ENCODE peak calls at places on chromosome 4, in six cellular contexts. E, Y, Q, D, M and B are unnamed samples.

GRCh38 chr4:16852644-16853043 is 45.8 kb downstream of the LDB2 start:
- DNase-seq in E (no peak), Y (no peak), Q (no peak), D (no peak), M (no peak), B (no peak)

GRCh38 chr4:182427530-182427929 is 184.3 kb downstream of the TENM3 start:
- DNase-seq in E (no peak), Y (no peak), Q (peak), D (no peak), M (peak), B (no peak)

GRCh38 chr4:86106475-86106874 is 253.4 kb downstream of the MAPK10 start:
- DNase-seq in E (no peak), Y (no peak), Q (no peak), D (no peak), M (no peak), B (no peak)

GRCh38 chr4:168888715-168889215 is 121.3 kb downstream of the CBR4 start:
- DNase-seq in E (no peak), Y (no peak), Q (no peak), D (no peak), M (no peak), B (no peak)

GRCh38 chr4:91598696-91599095 is 705.1 kb upstream of the GRID2 start:
- DNase-seq in E (no peak), Y (no peak), Q (no peak), D (no peak), M (no peak), B (no peak)

GRCh38 chr4:8261851-8262535 is 7.6 kb upstream of the HTRA3 start:
- DNase-seq in E (peak), Y (no peak), Q (no peak), D (no peak), M (no peak), B (no peak)

GRCh38 chr4:120918092-120918491 is 4.4 kb downstream of the PRDM5 start:
- DNase-seq in E (no peak), Y (no peak), Q (no peak), D (no peak), M (no peak), B (no peak)

GRCh38 chr4:7336067-7336569 is 98.6 kb downstream of the PSAPL1 start:
- DNase-seq in E (no peak), Y (no peak), Q (no peak), D (no peak), M (no peak), B (no peak)

GRCh38 chr4:23324291-23324690 is 565.6 kb downstream of the PPARGC1A start:
- DNase-seq in E (no peak), Y (no peak), Q (no peak), D (no peak), M (no peak), B (no peak)

GRCh38 chr4:165203541-165204461 is 3.6 kb upstream of the KLHL2 start:
- DNase-seq in E (no peak), Y (no peak), Q (no peak), D (no peak), M (no peak), B (no peak)

GRCh38 chr4:140256335-140256734 is 102.4 kb upstream of the MAML3 start:
- DNase-seq in E (peak), Y (peak), Q (peak), D (no peak), M (no peak), B (no peak)

GRCh38 chr4:533318-534100 is 34.5 kb downstream of the PIGG start:
- DNase-seq in E (no peak), Y (no peak), Q (no peak), D (no peak), M (no peak), B (no peak)

GRCh38 chr4:82293304-82293703 is 80.5 kb downstream of the HNRNPD start:
- DNase-seq in E (no peak), Y (no peak), Q (no peak), D (no peak), M (no peak), B (no peak)

GRCh38 chr4:43113196-43113595 is 220.7 kb downstream of the GRXCR1 start:
- DNase-seq in E (no peak), Y (no peak), Q (no peak), D (peak), M (no peak), B (no peak)

GRCh38 chr4:70583952-70584834 is 7.9 kb upstream of the AMBN start:
- DNase-seq in E (no peak), Y (peak), Q (no peak), D (no peak), M (no peak), B (no peak)

GRCh38 chr4:102526532-102526931 is 25.4 kb downstream of the NFKB1 start:
- DNase-seq in E (no peak), Y (no peak), Q (no peak), D (no peak), M (no peak), B (no peak)

GRCh38 chr4:38180456-38180855 is 220.3 kb downstream of the PTTG2 start:
- DNase-seq in E (no peak), Y (no peak), Q (peak), D (no peak), M (no peak), B (no peak)

GRCh38 chr4:159398236-159398638 is 295.4 kb downstream of the RAPGEF2 start:
- DNase-seq in E (peak), Y (no peak), Q (peak), D (no peak), M (no peak), B (no peak)
- TF ChIP-seq CTCF in E (no peak), Y (no peak), Q (peak), D (no peak), M (no peak), B (no peak)

DNA sequence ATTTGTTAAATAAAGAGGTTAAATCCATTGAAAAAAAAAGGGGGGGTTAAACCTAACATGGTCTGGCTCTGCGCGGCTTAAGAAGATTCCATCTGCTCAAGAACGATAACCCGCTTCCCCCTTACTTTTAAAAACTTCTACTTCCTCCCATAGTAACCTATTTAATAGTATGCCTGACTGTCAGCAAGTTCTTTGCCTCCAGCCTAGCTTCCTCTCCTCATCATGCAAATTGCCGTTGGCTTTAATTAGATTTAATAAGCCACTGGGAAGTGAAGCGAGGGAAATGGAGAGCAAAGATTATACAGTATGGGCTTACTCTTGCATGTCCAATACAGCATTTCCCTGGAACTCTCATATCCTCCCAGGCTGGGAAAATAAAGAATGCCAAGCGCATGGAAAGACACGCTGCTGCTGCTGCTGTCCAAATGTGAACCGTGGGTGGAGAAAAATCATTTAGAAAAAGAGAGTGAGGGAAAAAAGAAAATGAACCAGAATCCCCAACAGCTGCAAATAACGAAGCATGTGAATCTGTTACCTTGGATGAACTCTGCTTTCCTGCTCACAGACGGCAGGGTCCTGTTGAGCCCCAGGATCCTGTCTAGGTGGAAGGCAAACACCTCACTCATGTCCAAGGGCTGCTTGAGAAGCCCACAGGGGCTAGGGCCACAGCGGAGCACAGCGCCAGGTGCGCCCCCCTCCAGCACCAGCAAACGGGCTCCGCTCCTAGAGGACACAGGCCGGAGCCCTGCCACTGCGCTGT is 2.7 kb downstream of the GASK1B start:
- DNase-seq in E (peak), Y (peak), Q (peak), D (no peak), M (no peak), B (no peak)
- H3K4me3 ChIP-seq in E (peak), Y (peak), Q (peak), D (no peak), M (peak), B (peak)

DNA sequence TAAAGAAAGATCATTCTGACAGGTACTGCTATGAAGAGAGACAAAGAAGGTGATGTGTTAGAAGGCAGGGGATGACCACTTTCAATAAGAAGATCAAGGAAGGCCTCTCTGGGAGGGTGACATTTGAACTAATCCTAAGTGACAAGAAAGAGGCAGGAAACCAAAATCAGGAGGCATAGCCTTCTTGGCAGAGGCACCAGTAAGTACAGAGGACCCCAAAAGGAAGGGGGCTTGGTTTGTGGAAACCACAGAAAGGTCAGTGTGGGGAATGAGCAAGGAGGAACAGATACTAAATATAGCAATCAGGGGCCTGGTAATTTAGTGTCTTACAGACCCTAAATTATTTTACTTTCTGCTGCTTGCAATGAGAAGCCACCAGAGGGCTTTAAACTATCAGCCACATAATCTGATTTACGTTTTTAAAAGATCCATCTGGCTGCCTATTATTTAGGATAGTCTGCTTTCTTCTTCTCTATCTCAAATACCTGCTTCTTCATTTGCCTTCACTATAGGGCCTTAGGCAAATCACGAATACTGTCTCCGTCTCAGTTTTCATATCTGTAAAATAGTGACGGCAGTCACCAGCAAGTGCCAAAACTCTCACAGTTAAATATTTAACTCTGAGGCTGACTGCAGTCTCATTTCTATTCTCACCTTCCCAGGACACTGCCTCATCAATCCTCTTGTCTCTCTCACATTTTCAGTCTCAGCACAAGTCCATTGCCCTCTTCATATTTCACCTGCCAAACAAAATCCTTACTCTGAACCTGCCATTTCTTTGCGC is 16.7 kb downstream of the NR3C2 start:
- DNase-seq in E (no peak), Y (no peak), Q (no peak), D (no peak), M (no peak), B (no peak)
- TF ChIP-seq CTCF in E (no peak), Y (no peak), Q (no peak), D (no peak), M (peak), B (no peak)

GRCh38 chr4:76690906-76691275 is 207.1 kb downstream of the SOWAHB start:
- DNase-seq in E (peak), Y (no peak), Q (no peak), D (no peak), M (no peak), B (no peak)

GRCh38 chr4:76691767-76692689 is 205.9 kb downstream of the SOWAHB start:
- DNase-seq in E (peak), Y (no peak), Q (no peak), D (no peak), M (no peak), B (no peak)

GRCh38 chr4:76692761-76693160 is 205.2 kb downstream of the SOWAHB start:
- DNase-seq in E (no peak), Y (no peak), Q (no peak), D (no peak), M (no peak), B (no peak)

GRCh38 chr4:76696109-76696508 is 201.8 kb downstream of the SOWAHB start:
- DNase-seq in E (no peak), Y (peak), Q (no peak), D (peak), M (no peak), B (peak)

GRCh38 chr4:76694056-76694455 is 203.9 kb downstream of the SOWAHB start:
- DNase-seq in E (peak), Y (no peak), Q (no peak), D (no peak), M (no peak), B (no peak)
- H3K4me3 ChIP-seq in E (no peak), Y (no peak), Q (no peak), D (no peak), M (no peak), B (no peak)

DNA sequence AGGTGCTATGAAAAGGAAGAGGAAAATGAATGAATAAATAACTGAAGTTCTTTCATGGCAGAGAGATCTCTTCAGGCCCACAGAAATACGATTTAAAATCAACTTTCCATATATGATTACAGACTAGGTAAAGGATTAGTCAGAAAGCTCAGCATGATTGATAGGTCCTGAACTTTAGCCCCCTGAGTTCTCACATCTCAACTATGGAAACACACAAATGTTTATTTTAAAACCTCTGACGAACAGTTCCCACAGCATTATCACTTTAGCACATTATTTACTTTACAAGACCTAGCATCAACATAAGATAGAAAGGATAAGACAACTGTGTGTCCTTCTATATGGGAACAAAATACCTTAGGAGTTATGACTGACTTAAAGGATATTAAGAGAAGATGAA is 104.4 kb downstream of the CORIN start:
- DNase-seq in E (no peak), Y (peak), Q (no peak), D (no peak), M (no peak), B (no peak)
- TF ChIP-seq CTCF in E (no peak), Y (no peak), Q (no peak), D (no peak), M (no peak), B (no peak)

DNA sequence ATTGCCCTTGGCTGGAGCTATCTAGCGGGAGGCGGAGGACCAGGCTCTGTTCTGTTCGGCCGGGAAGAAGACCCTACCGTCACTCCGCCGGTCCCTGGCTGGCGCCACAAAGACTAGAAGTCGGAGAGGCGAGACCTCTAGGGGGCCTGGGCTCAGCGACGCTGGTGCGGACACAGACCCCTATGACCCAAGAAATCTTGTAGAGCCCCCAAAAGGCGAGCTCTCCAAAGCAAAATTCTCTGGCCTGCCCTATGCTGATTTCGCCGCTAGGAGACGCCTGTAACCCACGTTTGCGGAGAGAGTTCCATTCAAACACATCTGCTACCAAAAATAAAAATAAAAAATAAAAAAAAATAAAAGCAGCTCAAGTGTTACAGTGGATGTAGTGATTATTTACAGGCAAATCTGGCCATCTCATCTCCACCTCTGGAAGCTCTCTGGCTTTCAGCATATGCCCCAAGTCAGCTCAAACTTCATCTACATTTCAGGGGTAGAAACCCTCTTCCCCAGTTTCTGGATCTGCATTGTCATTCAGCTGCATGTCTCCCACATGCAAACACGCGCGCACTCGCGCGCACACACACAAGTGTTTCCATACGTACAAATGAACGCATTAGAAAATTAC is 2.4 kb upstream of the PCDH10 start:
- DNase-seq in E (peak), Y (peak), Q (peak), D (peak), M (no peak), B (no peak)
- H3K4me3 ChIP-seq in E (peak), Y (no peak), Q (peak), D (peak), M (peak), B (peak)

DNA sequence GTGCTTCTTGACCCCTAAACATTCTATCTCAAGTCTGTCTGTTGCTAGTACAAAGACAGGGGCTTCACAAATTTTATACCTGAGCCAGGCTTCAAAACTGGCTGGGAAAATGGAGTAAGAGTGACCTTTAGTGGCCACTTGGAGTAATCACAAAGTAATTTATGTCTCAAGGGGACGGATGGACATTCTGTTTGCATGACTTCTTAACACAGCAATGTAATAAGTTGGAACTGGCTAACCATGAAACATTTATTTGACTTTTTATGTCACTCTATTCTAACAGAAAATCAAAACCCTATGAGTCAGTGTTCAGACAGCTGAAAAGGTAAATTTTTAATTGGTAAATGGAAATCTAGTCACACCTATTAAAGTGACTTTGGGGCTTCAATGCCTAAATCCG is 600.6 kb downstream of the ANKRD50 start:
- DNase-seq in E (peak), Y (peak), Q (peak), D (peak), M (peak), B (peak)
- TF ChIP-seq CTCF in E (peak), Y (peak), Q (peak), D (peak), M (peak), B (peak)